ENCODE peak calls at places on chromosome 3, in four cellular contexts. G, R, L and X are unnamed samples.

GRCh38 chr3:53763353-53763752 is 82.9 kb downstream of the CHDH start:
- DNase-seq in L (no peak), G (no peak), R (no peak), X (no peak)

GRCh38 chr3:126245811-126246727 is 65.7 kb upstream of the ALDH1L1 start:
- DNase-seq in L (no peak), R (peak; percentile 71), G (no peak), X (no peak)

GRCh38 chr3:45043715-45044299 is 17.7 kb downstream of the CLEC3B start:
- DNase-seq in G (no peak), R (no peak), L (no peak), X (peak; percentile 16)

GRCh38 chr3:69082805-69083204 is 1.9 kb upstream of the ARL6IP5 start:
- DNase-seq in G (peak; percentile 46), R (no peak), L (no peak), X (peak; percentile 89)

GRCh38 chr3:84224262-84224661 is 734.5 kb upstream of the CADM2 start:
- DNase-seq in G (no peak), R (no peak), L (no peak), X (no peak)

GRCh38 chr3:50418845-50419244 is 59.5 kb upstream of the TMEM115 start:
- DNase-seq in G (no peak), R (no peak), L (no peak), X (no peak)

GRCh38 chr3:100603449-100603848 is 6.0 kb upstream of the ADGRG7 start:
- DNase-seq in L (no peak), G (no peak), R (no peak), X (no peak)

GRCh38 chr3:155585384-155585783 is 159.5 kb downstream of the PLCH1 start:
- DNase-seq in G (no peak), R (no peak), L (no peak), X (no peak)

GRCh38 chr3:62604301-62604700 is 231.0 kb upstream of the FEZF2 start:
- DNase-seq in L (no peak), G (no peak), R (no peak), X (no peak)

GRCh38 chr3:58459160-58459559 is 25.5 kb upstream of the PDHB start:
- DNase-seq in L (no peak), R (no peak), G (no peak), X (no peak)

GRCh38 chr3:149015383-149015782 is 24.0 kb downstream of the GYG1 start:
- DNase-seq in L (no peak), R (no peak), G (no peak), X (no peak)

GRCh38 chr3:120140098-120140742 is 46.0 kb upstream of the GSK3B start:
- DNase-seq in G (no peak), R (no peak), L (no peak), X (no peak)

GRCh38 chr3:99776516-99777209 is 41.0 kb upstream of the CMSS1 start:
- DNase-seq in G (no peak), R (no peak), L (no peak), X (no peak)

GRCh38 chr3:170162052-170162451 is 19.5 kb downstream of the PHC3 start:
- DNase-seq in G (no peak), R (no peak), L (no peak), X (no peak)

GRCh38 chr3:185528481-185529009 is 23.8 kb downstream of the LIPH start:
- DNase-seq in R (no peak), G (no peak), L (no peak), X (no peak)